ENCODE peak calls at places on chromosomes 1 and 21, in four cellular contexts. B is K562, W is GM12878, K is HepG2. U is an unnamed sample.

GRCh38 chr1:159144571-159144970 is 26.8 kb upstream of the CADM3 start:
- DNase-seq in B (no peak), K (no peak), W (no peak), U (no peak)

GRCh38 chr1:221708987-221709386 is 32.9 kb downstream of the DUSP10 start:
- DNase-seq in W (no peak), B (no peak), K (peak), U (no peak)

GRCh38 chr1:201591348-201591747 is 52.4 kb downstream of the NAV1 start:
- DNase-seq in W (no peak), K (no peak), B (no peak), U (no peak)

GRCh38 chr21:32747396-32747795 is 19.6 kb upstream of the SYNJ1 start:
- DNase-seq in W (no peak), K (no peak), B (no peak), U (no peak)

GRCh38 chr21:43739648-43740435 is 20.9 kb downstream of the PDXK start:
- DNase-seq in K (no peak), B (peak), W (no peak), U (no peak)

GRCh38 chr21:42162831-42163510 is 56.0 kb upstream of the ABCG1 start:
- DNase-seq in W (no peak), K (no peak), B (no peak), U (no peak)

GRCh38 chr1:210262167-210262896 is 29.7 kb downstream of the SERTAD4 start:
- DNase-seq in B (no peak), W (no peak), K (peak), U (no peak)

GRCh38 chr1:240136402-240136801 is 44.7 kb downstream of the FMN2 start:
- DNase-seq in W (no peak), B (no peak), K (no peak), U (no peak)

GRCh38 chr1:41876533-41877445 is 41.9 kb downstream of the HIVEP3 start:
- DNase-seq in W (no peak), B (no peak), K (no peak), U (no peak)

GRCh38 chr1:94118013-94118412 is 2.9 kb downstream of the ABCA4 start:
- DNase-seq in W (no peak), B (no peak), K (no peak), U (no peak)

GRCh38 chr21:40047211-40047610 is 180.0 kb downstream of the PCP4 start:
- DNase-seq in B (no peak), K (no peak), W (no peak), U (no peak)

GRCh38 chr21:40043866-40044265 is 176.6 kb downstream of the PCP4 start:
- DNase-seq in K (no peak), B (no peak), W (no peak), U (no peak)

GRCh38 chr21:40047993-40048730 is 180.9 kb downstream of the PCP4 start:
- DNase-seq in W (no peak), B (no peak), K (no peak), U (no peak)

GRCh38 chr21:40041446-40041845 is 174.2 kb downstream of the PCP4 start:
- DNase-seq in B (no peak), W (no peak), K (no peak), U (no peak)

DNA sequence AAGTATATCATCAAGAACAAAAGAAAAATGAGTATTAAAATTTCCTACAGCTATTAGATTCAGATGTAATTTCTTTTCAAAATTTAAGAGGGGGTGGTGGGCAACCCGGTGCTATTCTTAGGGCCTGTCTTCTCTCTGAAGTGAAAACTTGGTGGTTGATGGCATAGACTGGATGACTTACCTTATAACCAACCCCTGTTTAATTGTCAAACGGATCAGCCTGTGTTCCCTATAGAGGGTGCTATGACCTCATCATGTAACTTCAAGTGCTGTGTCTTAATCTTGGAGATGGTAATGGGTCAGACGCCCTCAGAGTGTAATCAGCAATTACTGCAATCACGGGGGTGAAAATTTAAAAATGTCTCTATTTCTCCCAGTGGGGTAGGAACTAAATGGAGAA is 176.2 kb downstream of the PCP4 start:
- DNase-seq in B (no peak), W (no peak), K (no peak), U (no peak)
- TF ChIP-seq FOXM1 in B (no peak), W (no peak), K (no peak), U (no peak)

GRCh38 chr21:35616090-35616489 is 444.2 kb downstream of the SETD4 start:
- DNase-seq in W (no peak), K (no peak), B (no peak), U (no peak)
- TF ChIP-seq TARDBP in W (no peak), K (no peak), B (no peak), U (no peak)

GRCh38 chr1:208475449-208475848 is 231.3 kb upstream of the PLXNA2 start:
- DNase-seq in W (no peak), B (no peak), K (no peak), U (no peak)
- TF ChIP-seq FOXM1 in W (no peak), B (no peak), K (no peak), U (no peak)

GRCh38 chr21:36511484-36512227 is 31.7 kb upstream of the CLDN14 start:
- DNase-seq in B (no peak), W (no peak), K (no peak), U (no peak)
- TF ChIP-seq TARDBP in B (no peak), W (no peak), K (no peak), U (no peak)

GRCh38 chr1:27659497-27660299 is 12.3 kb downstream of the IFI6 start:
- DNase-seq in K (peak), W (peak), B (peak), U (peak)
- TF ChIP-seq FOXM1 in K (no peak), W (no peak), B (no peak), U (no peak)

GRCh38 chr1:70042090-70042716 is 163.2 kb downstream of the LRRC40 start:
- DNase-seq in W (no peak), K (no peak), B (no peak), U (no peak)
- TF ChIP-seq TARDBP in W (no peak), K (no peak), B (no peak), U (no peak)

U was measured in HEK293T.